ENCODE peak calls at places on chromosomes 13 and 19, in eight cellular contexts. D, R, Q, M, N, C, E and Y are unnamed samples.
A peak's percentile ranks its signal among the peaks of the same experiment; 100 is the strongest.

GRCh38 chr13:98919566-98919965 is 58.3 kb downstream of the DOCK9 start:
- DNase-seq in D (no peak), R (no peak), Q (no peak), M (no peak), N (no peak), C (no peak), E (no peak), Y (no peak)

GRCh38 chr19:6061420-6062130 is 48.7 kb downstream of the RFX2 start:
- DNase-seq in D (no peak), R (no peak), Q (no peak), M (no peak), N (no peak), C (no peak), E (no peak), Y (no peak)

GRCh38 chr13:99756281-99756680 is 215.3 kb downstream of the ZIC5 start:
- DNase-seq in D (no peak), R (no peak), Q (no peak), M (no peak), N (no peak), C (no peak), E (no peak), Y (no peak)

GRCh38 chr13:93535256-93535655 is 308.6 kb downstream of the GPC6 start:
- DNase-seq in D (no peak), R (no peak), Q (peak; percentile 49), M (peak; percentile 66), N (no peak), C (peak; percentile 25), E (no peak), Y (peak; percentile 2)

GRCh38 chr13:42594577-42595571 is 20.9 kb downstream of the TNFSF11 start:
- DNase-seq in D (peak; percentile 22), R (no peak), Q (peak; percentile 81), M (peak; percentile 76), N (no peak), C (peak; percentile 97), E (peak; percentile 72), Y (peak; percentile 65)

GRCh38 chr13:37869756-37870488 is at the start of gene TRPC4:
- DNase-seq in D (no peak), R (peak; percentile 71), Q (peak; percentile 74), M (peak; percentile 80), N (peak; percentile 41), C (peak; percentile 82), E (peak; percentile 46), Y (peak; percentile 86)

GRCh38 chr19:42441047-42441440 is 1.7 kb downstream of the CXCL17 start:
- DNase-seq in D (no peak), R (no peak), Q (no peak), M (no peak), N (no peak), C (no peak), E (no peak), Y (no peak)

GRCh38 chr19:57363734-57364181 is 407 bp downstream of the TRAPPC2B start:
- DNase-seq in D (no peak), R (no peak), Q (no peak), M (peak; percentile 6), N (no peak), C (peak; percentile 11), E (no peak), Y (no peak)

GRCh38 chr19:990119-990571 is 6.0 kb downstream of the WDR18 start:
- DNase-seq in D (peak; percentile 19), R (no peak), Q (no peak), M (no peak), N (no peak), C (no peak), E (no peak), Y (no peak)

GRCh38 chr13:46403851-46404731 is 17.0 kb upstream of the RUBCNL start:
- DNase-seq in D (no peak), R (peak; percentile 48), Q (no peak), M (peak; percentile 15), N (peak; percentile 55), C (no peak), E (no peak), Y (no peak)

GRCh38 chr13:63307239-63307638 is 1891.6 kb upstream of the PCDH20 start:
- DNase-seq in D (no peak), R (no peak), Q (peak; percentile 4), M (no peak), N (no peak), C (no peak), E (no peak), Y (no peak)

DNA sequence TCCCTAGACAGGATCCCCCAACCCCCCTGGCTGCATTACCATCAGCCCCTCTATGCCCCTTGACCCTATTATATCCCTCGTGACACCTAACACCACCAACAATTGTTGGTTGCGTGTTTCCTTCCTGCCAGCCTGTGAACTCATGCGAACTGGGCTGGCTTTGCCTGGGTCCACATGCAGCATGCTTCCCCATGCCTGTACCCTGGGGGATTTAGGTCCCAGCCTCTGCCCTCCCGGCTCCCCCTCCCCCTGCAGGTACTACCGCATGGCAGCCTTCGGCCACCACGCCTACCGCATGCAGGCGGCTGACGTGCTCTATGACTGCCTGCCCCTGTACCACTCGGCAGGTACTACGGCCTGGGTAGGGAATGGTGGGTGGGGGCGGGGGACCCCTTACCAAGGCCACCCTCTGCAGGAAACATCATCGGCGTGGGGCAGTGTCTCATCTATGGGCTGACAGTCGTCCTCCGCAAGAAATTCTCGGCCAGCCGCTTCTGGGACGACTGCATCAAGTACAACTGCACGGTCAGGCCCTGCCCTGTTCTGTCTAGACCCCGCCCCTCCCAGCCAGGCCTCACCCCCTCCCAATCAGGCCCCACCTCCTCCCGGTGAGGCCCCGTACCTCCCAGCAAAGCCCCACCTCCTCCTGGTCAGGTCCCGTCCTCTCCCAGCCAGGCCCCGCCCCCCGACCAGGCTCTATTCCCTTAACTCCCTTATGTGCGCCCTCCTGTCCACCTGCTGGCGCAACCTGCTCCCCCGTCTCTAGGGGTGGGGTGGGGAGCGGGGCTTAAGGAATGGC is 18.5 kb downstream of the SLC27A1 start:
- DNase-seq in D (peak; percentile 80), R (peak; percentile 81), Q (no peak), M (no peak), N (peak; percentile 94), C (no peak), E (no peak), Y (no peak)
- TF ChIP-seq CTCF in D (no peak), R (no peak), Q (no peak), M (no peak), N (peak; percentile 38), C (no peak), E (no peak), Y (no peak)

DNA sequence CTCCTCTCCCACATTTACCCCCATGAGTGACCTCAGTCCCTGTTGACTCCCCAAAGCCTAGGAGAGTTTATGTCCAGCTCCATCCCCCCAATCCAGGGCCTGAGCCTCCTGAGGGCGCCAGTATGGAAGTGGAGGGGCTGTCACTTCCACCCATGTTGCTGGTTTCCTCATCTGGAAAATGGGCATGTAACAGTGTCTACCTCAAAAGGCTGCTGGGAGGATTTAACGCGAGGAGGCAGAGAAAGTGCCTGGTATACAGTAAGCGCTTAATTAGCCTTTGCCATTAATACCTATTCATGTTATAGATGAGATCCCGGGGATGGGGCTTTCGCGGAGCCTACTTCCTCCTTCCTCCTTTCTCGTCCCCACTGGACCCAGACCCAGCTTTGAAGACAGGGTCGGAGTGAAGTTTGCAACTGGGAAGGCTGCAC is 477 bp downstream of the TYK2 start:
- DNase-seq in D (no peak), R (no peak), Q (peak; percentile 12), M (no peak), N (no peak), C (no peak), E (no peak), Y (no peak)
- TF ChIP-seq CTCF in D (no peak), R (no peak), Q (no peak), M (no peak), N (no peak), C (no peak), E (no peak), Y (no peak)

GRCh38 chr19:46410205-46411087 is 2.9 kb downstream of the CCDC8 start:
- DNase-seq in D (no peak), R (no peak), Q (no peak), M (no peak), N (peak; percentile 14), C (no peak), E (no peak), Y (no peak)

GRCh38 chr19:46413262-46414031 is at the start of gene CCDC8:
- DNase-seq in D (no peak), R (peak; percentile 90), Q (peak; percentile 97), M (peak; percentile 88), N (peak; percentile 75), C (peak; percentile 85), E (peak; percentile 80), Y (peak; percentile 64)

GRCh38 chr19:46411088-46412033 is 2.0 kb downstream of the CCDC8 start:
- DNase-seq in D (no peak), R (no peak), Q (no peak), M (no peak), N (peak; percentile 24), C (no peak), E (no peak), Y (no peak)

GRCh38 chr19:46412983-46413261 is 442 bp downstream of the CCDC8 start:
- DNase-seq in D (no peak), R (no peak), Q (no peak), M (no peak), N (no peak), C (no peak), E (no peak), Y (no peak)

GRCh38 chr19:46412034-46412982 is 1.1 kb downstream of the CCDC8 start:
- DNase-seq in D (no peak), R (no peak), Q (no peak), M (no peak), N (peak; percentile 37), C (no peak), E (no peak), Y (no peak)
- TF ChIP-seq CTCF in D (no peak), R (no peak), Q (no peak), M (peak; percentile 2), N (no peak), C (no peak), E (no peak), Y (no peak)

DNA sequence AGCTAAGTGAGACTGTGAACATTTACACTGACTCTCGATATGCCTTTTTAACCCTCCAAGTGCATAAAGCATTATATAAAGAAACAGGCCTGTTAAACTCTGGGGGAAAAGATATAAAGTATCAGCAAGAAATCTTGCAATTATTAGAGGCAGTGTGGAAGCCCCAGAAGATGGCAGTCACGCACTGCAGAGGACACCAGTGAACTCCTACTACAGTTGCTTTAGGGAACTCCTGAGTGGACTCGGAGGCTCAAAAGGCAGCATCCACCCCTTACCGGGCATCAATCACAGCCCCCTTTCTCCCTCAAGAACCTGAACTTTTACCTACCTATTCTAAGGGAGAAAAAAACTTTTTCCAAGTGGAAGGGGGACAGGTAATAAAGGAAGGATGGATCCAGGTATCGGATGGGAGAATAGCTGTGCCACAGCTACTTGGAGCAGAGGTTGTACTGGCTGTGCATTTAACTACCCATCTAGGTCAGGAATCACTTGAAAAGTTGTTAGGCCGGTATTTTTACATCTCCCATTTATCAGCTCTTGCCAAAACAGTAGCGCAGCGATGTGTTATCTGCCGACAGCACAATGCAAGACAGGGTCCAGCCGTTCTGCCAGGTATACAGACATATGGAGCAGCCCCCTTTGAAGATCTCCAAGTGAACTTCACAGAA is 80.1 kb downstream of the ZNF486 start:
- DNase-seq in D (peak; percentile 28), R (no peak), Q (no peak), M (peak; percentile 2), N (no peak), C (peak; percentile 34), E (no peak), Y (no peak)
- TF ChIP-seq CTCF in D (peak; percentile 37), R (peak; percentile 53), Q (peak; percentile 9), M (peak; percentile 31), N (peak; percentile 52), C (peak; percentile 47), E (no peak), Y (peak; percentile 35)

GRCh38 chr13:59680429-59681024 is 483.2 kb downstream of the DIAPH3 start:
- DNase-seq in D (no peak), R (no peak), Q (peak; percentile 34), M (peak; percentile 31), N (no peak), C (peak; percentile 55), E (peak; percentile 13), Y (peak; percentile 26)
- TF ChIP-seq CTCF in D (peak; percentile 52), R (peak; percentile 61), Q (peak; percentile 71), M (peak; percentile 77), N (peak; percentile 62), C (peak; percentile 71), E (peak; percentile 73), Y (peak; percentile 89)